ENCODE peak calls at places on chromosomes 12 and 14, in eight cellular contexts. H is ovary, M is A549, P is testis, K is upper lobe of left lung, E is endothelial cell of umbilical vein, Y is IMR-90, T is right lobe of liver. W is an unnamed sample.

GRCh38 chr12:113846883-113847282 is 119.2 kb downstream of the RBM19 start:
- DNase-seq in H (no peak), M (no peak), P (no peak), K (no peak), E (no peak), Y (no peak), T (no peak), W (peak)

GRCh38 chr12:16118586-16118985 is 158.9 kb downstream of the SLC15A5 start:
- DNase-seq in H (no peak), M (no peak), P (no peak), K (no peak), E (no peak), Y (no peak), T (no peak), W (no peak)

GRCh38 chr12:128820723-128821432 is 2.9 kb downstream of the SLC15A4 start:
- DNase-seq in H (no peak), M (no peak), P (no peak), K (no peak), E (no peak), Y (no peak), T (peak), W (peak)

GRCh38 chr12:102964872-102965271 is 7.4 kb downstream of the ASCL1 start:
- DNase-seq in H (no peak), M (peak), P (peak), K (peak), E (no peak), Y (no peak), T (peak), W (no peak)

GRCh38 chr12:6288235-6288634 is 22.2 kb upstream of the PLEKHG6 start:
- DNase-seq in H (no peak), M (no peak), P (no peak), K (no peak), E (no peak), Y (peak), T (no peak), W (no peak)

GRCh38 chr12:19666070-19666469 is 226.8 kb downstream of the AEBP2 start:
- DNase-seq in H (no peak), M (no peak), P (no peak), K (no peak), E (peak), Y (no peak), T (no peak), W (no peak)

GRCh38 chr14:70268760-70269159 is 80.0 kb upstream of the SLC8A3 start:
- DNase-seq in H (no peak), M (no peak), P (no peak), K (no peak), E (no peak), Y (no peak), T (no peak), W (no peak)

GRCh38 chr14:23443881-23444280 is 8.4 kb upstream of the MYH7 start:
- DNase-seq in H (no peak), M (no peak), P (peak), K (no peak), E (no peak), Y (no peak), T (no peak), W (no peak)

GRCh38 chr12:26373606-26374495 is 178.5 kb downstream of the SSPN start:
- DNase-seq in H (no peak), M (no peak), P (no peak), K (no peak), E (no peak), Y (no peak), T (no peak), W (no peak)

GRCh38 chr14:77505031-77505430 is 6.4 kb upstream of the ISM2 start:
- DNase-seq in H (no peak), M (no peak), P (no peak), K (no peak), E (no peak), Y (no peak), T (no peak), W (no peak)

GRCh38 chr14:68637106-68638021 is 155.5 kb downstream of the ZFP36L1 start:
- DNase-seq in H (no peak), M (no peak), P (no peak), K (no peak), E (no peak), Y (peak), T (no peak), W (no peak)

GRCh38 chr12:98592825-98593322 is 612 bp upstream of the SLC25A3 start:
- DNase-seq in H (no peak), M (no peak), P (no peak), K (no peak), E (no peak), Y (no peak), T (no peak), W (peak)

GRCh38 chr12:64169999-64170398 is 52.1 kb downstream of the KICS2 start:
- DNase-seq in H (no peak), M (no peak), P (no peak), K (no peak), E (peak), Y (no peak), T (no peak), W (no peak)

GRCh38 chr14:91326514-91326832 is 82.0 kb upstream of the GPR68 start:
- DNase-seq in H (no peak), M (no peak), P (no peak), K (no peak), E (peak), Y (no peak), T (no peak), W (no peak)

GRCh38 chr12:31874961-31875608 is 84.1 kb upstream of the RESF1 start:
- DNase-seq in H (peak), M (peak), P (no peak), K (no peak), E (peak), Y (peak), T (peak), W (peak)

GRCh38 chr12:49949866-49950265 is 671 bp upstream of the AQP2 start:
- DNase-seq in H (no peak), M (no peak), P (no peak), K (no peak), E (no peak), Y (no peak), T (no peak), W (no peak)

DNA sequence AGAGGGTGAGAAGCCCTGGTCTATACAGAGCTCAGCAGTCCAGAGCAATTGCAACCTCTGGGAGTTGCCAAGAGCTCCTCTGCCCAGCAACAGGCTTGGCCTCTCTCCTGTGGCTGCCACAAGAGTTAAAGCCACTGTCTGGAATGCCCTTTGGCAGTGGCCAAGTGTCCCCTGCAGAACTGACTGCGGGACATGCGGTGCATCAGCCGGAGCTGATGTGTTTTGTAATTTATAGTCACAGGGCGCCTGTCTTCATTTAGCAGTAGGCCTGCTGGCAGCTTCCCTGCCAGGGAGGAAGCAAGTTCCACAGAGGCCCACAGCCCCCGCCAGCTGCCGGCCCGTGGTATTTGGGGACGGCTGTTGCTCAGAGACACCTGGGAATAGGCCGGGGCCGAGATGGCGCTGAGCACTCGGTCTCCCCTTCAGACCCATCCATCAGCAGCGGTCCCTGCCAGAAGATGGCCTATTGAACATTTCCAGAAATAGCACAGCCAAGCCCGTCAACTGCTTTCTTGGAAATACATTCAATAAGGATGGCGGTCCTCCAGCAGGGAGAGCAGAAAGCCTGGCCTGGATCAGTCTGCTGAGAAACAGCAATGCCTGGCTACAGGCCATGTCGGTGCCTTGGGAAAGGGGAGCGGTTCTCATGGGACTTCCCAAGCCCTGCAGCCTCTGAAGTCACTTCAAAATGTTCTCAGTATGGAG is 217.4 kb downstream of the CRADD start:
- DNase-seq in H (peak), M (no peak), P (peak), K (peak), E (no peak), Y (peak), T (peak), W (no peak)
- H3K4me3 ChIP-seq in H (no peak), M (no peak), P (no peak), K (no peak), E (no peak), Y (no peak), T (no peak), W (no peak)

GRCh38 chr12:101280006-101280505 is at the start of gene UTP20:
- DNase-seq in H (peak), M (peak), P (peak), K (peak), E (peak), Y (peak), T (peak), W (peak)
- TF ChIP-seq POLR2A in H (no peak), M (peak), P (no peak), K (no peak), E (peak), Y (peak), T (no peak), W (peak)

DNA sequence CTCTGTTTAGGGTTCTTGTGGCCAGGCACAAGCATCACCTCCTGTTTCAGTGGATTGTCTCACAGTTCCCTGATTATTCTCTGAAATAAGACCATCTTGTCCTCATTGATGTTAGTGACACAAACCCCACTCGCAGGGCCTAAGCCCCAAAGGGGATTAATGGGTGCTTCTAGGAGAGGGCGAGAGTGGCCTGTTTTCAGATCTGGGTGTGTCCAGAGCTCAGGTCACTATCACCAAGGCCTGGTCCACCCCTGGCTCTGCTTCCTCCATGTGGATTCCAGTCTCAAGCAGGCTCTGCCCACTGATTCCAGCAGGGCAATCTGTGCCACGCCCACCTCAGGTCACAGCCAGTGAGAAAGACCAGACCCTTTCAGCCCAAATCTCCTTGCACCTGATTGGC is 361.9 kb downstream of the ADGRD1 start:
- DNase-seq in H (no peak), M (no peak), P (no peak), K (no peak), E (no peak), Y (no peak), T (no peak), W (no peak)
- TF ChIP-seq CTCF in H (no peak), M (no peak), P (no peak), K (no peak), E (no peak), Y (no peak), T (no peak), W (no peak)

GRCh38 chr12:51848843-51849735 is 571 bp upstream of the FIGNL2 start:
- DNase-seq in H (no peak), M (no peak), P (no peak), K (peak), E (peak), Y (no peak), T (peak), W (no peak)
- H3K4me3 ChIP-seq in H (peak), M (peak), P (peak), K (peak), E (no peak), Y (no peak), T (peak), W (no peak)

DNA sequence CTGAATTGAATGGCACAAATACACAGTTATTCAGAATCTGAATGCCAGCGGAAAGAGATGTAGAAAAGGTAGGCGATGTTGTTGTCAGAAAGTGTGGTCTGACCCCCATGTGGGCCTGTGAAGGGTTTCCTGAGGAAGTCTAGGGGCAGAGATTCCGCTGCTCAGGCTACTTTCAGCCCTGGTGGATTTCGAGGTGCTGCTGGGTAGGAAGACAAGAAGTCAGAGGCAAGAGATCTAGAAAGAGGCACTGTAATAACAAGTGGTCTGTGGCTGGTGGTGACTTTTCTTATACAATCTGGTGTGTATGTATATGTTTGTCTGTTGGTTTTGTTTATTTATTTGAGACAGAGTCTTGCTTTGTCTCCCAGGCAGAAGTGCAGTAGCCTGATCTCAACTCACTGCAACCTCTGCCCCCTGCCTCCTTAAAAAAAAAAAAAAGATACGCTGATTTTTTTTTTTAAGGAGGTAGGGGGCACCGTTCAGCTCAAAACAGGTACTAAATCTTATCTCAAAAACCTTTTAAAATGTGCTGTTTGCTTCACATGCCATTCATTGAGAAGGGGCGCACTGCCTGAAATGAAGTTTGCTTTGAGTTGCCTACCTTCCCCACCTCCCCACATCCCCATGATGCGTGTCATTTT is 27.1 kb upstream of the MANSC4 start:
- DNase-seq in H (no peak), M (no peak), P (no peak), K (no peak), E (no peak), Y (no peak), T (no peak), W (no peak)
- TF ChIP-seq POLR2A in H (no peak), M (no peak), P (no peak), K (no peak), E (no peak), Y (no peak), T (no peak), W (no peak)

DNA sequence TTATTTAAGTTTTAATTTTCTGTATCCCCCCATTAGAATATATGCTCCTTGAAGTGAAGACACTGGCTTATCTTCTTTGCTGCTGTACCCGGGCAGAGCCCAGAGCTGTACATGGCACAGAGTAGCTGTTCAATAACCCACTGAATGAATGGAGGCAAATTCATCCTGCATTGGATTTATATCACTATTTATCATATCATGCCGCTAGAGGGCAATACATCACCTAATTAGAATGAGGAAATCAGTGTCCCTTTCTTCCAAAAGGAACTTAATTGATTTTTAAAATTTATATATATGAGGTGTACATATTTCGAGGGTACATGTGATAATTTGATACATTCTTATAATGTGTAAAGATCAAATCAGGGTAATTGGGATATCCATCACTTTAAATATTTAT is 89.2 kb upstream of the TMEM260 start:
- DNase-seq in H (no peak), M (no peak), P (no peak), K (no peak), E (peak), Y (peak), T (no peak), W (peak)
- TF ChIP-seq CTCF in H (peak), M (peak), P (no peak), K (no peak), E (peak), Y (peak), T (peak), W (no peak)

W was measured in NB4.